ENCODE peak calls at places on chromosomes 6 and 20, in five cellular contexts. One of them, this sample, is unnamed. For H3K4me1, the result is how much of the 10 kb centered on the place peaks cover.

GRCh38 chr6:21133902-21134301 is 459.6 kb upstream of the SOX4 start:
- DNase-seq in body of pancreas: no peak
- DNase-seq in left ventricle myocardium inferior: no peak
- DNase-seq in HCT116: no peak
- DNase-seq in heart right ventricle: no peak
- DNase-seq in this sample: no peak

GRCh38 chr6:138805431-138805830 is 9.5 kb downstream of the ECT2L start:
- DNase-seq in HCT116: no peak
- DNase-seq in left ventricle myocardium inferior: peak
- DNase-seq in heart right ventricle: peak
- DNase-seq in body of pancreas: no peak
- DNase-seq in this sample: no peak

GRCh38 chr20:61804896-61805295 is 260.8 kb downstream of the TAF4 start:
- DNase-seq in heart right ventricle: no peak
- DNase-seq in HCT116: no peak
- DNase-seq in left ventricle myocardium inferior: peak
- DNase-seq in body of pancreas: no peak
- DNase-seq in this sample: no peak

GRCh38 chr20:58700121-58700780 is 7.7 kb downstream of the NPEPL1 start:
- DNase-seq in heart right ventricle: no peak
- DNase-seq in body of pancreas: peak
- DNase-seq in HCT116: no peak
- DNase-seq in left ventricle myocardium inferior: peak
- DNase-seq in this sample: no peak

GRCh38 chr6:168248148-168248620 is 71.4 kb downstream of the DACT2 start:
- DNase-seq in heart right ventricle: no peak
- DNase-seq in body of pancreas: no peak
- DNase-seq in HCT116: no peak
- DNase-seq in left ventricle myocardium inferior: no peak
- DNase-seq in this sample: no peak

GRCh38 chr6:38307730-38308129 is 332.0 kb downstream of the BTBD9 start:
- DNase-seq in HCT116: no peak
- DNase-seq in heart right ventricle: no peak
- DNase-seq in left ventricle myocardium inferior: no peak
- DNase-seq in body of pancreas: no peak
- DNase-seq in this sample: no peak

GRCh38 chr6:39225946-39226437 is 3.3 kb downstream of the KCNK5 start:
- DNase-seq in body of pancreas: no peak
- DNase-seq in HCT116: no peak
- DNase-seq in heart right ventricle: no peak
- DNase-seq in left ventricle myocardium inferior: no peak
- DNase-seq in this sample: no peak

GRCh38 chr6:80197474-80197873 is 91.0 kb downstream of the BCKDHB start:
- DNase-seq in left ventricle myocardium inferior: no peak
- DNase-seq in heart right ventricle: peak
- DNase-seq in HCT116: no peak
- DNase-seq in body of pancreas: peak
- DNase-seq in this sample: no peak

GRCh38 chr6:36973190-36973589 is 12.8 kb downstream of the MTCH1 start:
- DNase-seq in left ventricle myocardium inferior: no peak
- DNase-seq in heart right ventricle: no peak
- DNase-seq in HCT116: no peak
- DNase-seq in body of pancreas: no peak
- DNase-seq in this sample: no peak

GRCh38 chr20:44579313-44580090 is 2.9 kb upstream of the PKIG start:
- DNase-seq in heart right ventricle: no peak
- DNase-seq in left ventricle myocardium inferior: no peak
- DNase-seq in body of pancreas: no peak
- DNase-seq in HCT116: no peak
- DNase-seq in this sample: no peak

GRCh38 chr20:44580581-44581268 is 1.7 kb upstream of the PKIG start:
- DNase-seq in heart right ventricle: no peak
- DNase-seq in HCT116: no peak
- DNase-seq in left ventricle myocardium inferior: no peak
- DNase-seq in body of pancreas: no peak
- DNase-seq in this sample: no peak

GRCh38 chr20:44582321-44583025 is at the start of gene PKIG:
- DNase-seq in HCT116: no peak
- DNase-seq in body of pancreas: no peak
- DNase-seq in left ventricle myocardium inferior: no peak
- DNase-seq in heart right ventricle: peak
- DNase-seq in this sample: no peak

GRCh38 chr20:44583179-44583578 is 800 bp downstream of the PKIG start:
- DNase-seq in HCT116: no peak
- DNase-seq in body of pancreas: no peak
- DNase-seq in left ventricle myocardium inferior: no peak
- DNase-seq in heart right ventricle: no peak
- DNase-seq in this sample: no peak

DNA sequence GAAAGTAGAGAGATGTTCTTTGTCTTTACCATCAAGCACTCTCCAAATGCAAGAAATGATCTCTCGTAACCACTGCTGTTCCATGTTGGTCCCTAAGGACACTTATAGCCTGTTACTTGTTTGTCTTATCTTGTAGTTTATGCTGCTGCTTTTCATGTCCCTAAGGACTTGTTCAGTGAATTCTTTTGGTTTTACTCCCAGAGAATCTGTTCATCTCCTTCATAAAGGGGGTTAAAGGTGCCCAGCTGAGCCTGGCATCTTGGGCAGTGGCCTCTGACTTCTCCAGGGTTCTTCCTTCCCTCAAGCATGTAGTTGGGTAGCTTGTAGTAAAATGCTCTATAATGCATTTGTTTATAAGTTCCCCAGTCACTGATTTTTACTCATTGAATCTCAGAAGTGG is 864 bp upstream of the PKIG start:
- DNase-seq in left ventricle myocardium inferior: no peak
- DNase-seq in body of pancreas: no peak
- DNase-seq in heart right ventricle: no peak
- DNase-seq in HCT116: no peak
- DNase-seq in this sample: no peak
- H3K4me1 ChIP-seq in left ventricle myocardium inferior: half or more
- H3K4me1 ChIP-seq in body of pancreas: under half
- H3K4me1 ChIP-seq in heart right ventricle: half or more
- H3K4me1 ChIP-seq in HCT116: under half
- H3K4me1 ChIP-seq in this sample: under half

GRCh38 chr6:19501737-19502245 is 335.4 kb upstream of the ID4 start:
- DNase-seq in heart right ventricle: no peak
- DNase-seq in HCT116: no peak
- DNase-seq in body of pancreas: no peak
- DNase-seq in left ventricle myocardium inferior: no peak
- DNase-seq in this sample: no peak
- TF ChIP-seq CTCF in heart right ventricle: no peak
- TF ChIP-seq CTCF in HCT116: no peak
- TF ChIP-seq CTCF in body of pancreas: no peak
- TF ChIP-seq CTCF in left ventricle myocardium inferior: no peak
- TF ChIP-seq CTCF in this sample: peak

DNA sequence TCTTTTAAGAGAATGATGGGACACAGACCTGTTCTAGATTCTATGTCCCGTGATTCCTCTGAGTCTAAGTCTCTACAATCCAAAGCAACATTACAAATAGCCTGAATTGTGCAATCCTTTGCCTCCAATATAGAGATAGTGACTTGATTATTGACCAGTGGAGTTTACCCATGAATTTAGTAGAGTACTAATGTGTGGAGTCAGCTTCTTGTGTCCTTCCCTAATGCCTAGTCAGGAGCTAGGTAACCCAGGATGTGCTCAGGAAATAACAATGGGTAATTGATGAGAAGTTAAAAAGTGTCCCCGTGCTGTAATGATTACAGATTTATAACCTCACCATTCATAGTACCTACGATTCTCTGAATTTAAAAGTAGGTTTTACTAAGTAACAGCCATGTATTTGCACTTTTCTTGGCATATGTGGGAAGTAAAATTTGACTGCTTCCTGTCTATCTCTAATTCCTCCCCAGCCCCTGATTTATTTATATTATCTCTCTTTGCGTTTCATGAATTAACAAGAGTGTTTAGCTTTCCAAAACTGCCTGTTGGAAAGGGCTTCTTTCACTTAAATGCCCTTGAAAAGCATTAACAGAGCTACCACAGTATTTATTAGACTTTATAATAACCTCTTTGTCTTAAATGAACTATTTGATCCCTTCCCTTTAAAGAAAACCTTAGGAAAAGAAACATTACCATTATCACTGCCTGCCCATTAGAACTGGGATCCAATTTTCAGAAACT is 30.5 kb downstream of the NEDD9 start:
- DNase-seq in HCT116: no peak
- DNase-seq in body of pancreas: no peak
- DNase-seq in heart right ventricle: no peak
- DNase-seq in left ventricle myocardium inferior: no peak
- DNase-seq in this sample: no peak
- H3K27ac ChIP-seq in HCT116: no peak
- H3K27ac ChIP-seq in body of pancreas: no peak
- H3K27ac ChIP-seq in heart right ventricle: peak
- H3K27ac ChIP-seq in left ventricle myocardium inferior: peak
- H3K27ac ChIP-seq in this sample: no peak

DNA sequence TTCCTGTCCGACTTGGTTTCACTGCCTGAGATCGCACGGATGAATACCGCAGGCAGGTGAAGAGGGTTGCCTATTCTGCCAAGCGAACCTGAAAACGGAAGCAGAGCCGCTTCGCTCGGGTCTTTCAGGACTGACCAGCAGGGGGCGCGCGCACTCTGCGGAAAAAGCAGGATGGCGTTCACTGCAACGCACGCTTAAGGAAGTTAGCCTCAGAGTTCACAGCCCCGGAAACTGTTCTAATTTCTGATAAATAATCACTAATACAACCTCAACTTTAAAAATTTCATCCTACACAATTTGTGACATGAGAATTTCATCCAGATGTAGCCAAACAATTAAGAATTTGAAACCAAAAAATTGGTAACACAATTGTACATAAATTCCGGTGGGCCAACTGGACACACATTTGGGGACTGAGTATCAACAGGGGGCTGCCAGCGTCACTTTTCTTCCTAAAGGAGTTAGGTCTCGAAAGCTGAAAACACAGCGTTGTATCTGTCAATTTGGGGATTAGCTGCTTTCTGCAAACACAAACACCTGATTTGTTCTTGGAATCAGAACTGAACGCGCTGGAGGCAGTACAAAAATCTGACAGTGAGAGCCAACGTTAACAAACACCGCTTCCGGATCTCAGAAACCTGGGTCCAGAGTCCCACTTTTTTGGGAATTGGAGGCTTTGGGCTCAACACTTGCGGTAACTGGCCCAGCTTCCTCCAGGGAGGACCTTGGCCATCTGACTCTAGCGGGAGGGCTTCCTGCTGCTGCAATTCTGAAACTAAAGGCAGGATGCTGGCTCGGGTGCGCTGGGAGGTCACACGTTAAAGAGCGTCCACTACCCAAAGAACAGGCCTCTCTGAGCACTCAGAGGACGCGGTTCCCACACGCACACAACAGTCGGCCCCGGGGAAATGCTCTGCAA is 8.8 kb downstream of the PXDC1 start:
- DNase-seq in heart right ventricle: peak
- DNase-seq in HCT116: peak
- DNase-seq in body of pancreas: peak
- DNase-seq in left ventricle myocardium inferior: peak
- DNase-seq in this sample: peak
- H3K4me1 ChIP-seq in heart right ventricle: half or more
- H3K4me1 ChIP-seq in HCT116: under half
- H3K4me1 ChIP-seq in body of pancreas: under half
- H3K4me1 ChIP-seq in left ventricle myocardium inferior: half or more
- H3K4me1 ChIP-seq in this sample: under half

GRCh38 chr6:10422282-10423034 is 7.6 kb upstream of the TFAP2A start:
- DNase-seq in heart right ventricle: no peak
- DNase-seq in HCT116: no peak
- DNase-seq in left ventricle myocardium inferior: no peak
- DNase-seq in body of pancreas: no peak
- DNase-seq in this sample: no peak

GRCh38 chr6:10421508-10422281 is 6.8 kb upstream of the TFAP2A start:
- DNase-seq in body of pancreas: no peak
- DNase-seq in heart right ventricle: no peak
- DNase-seq in left ventricle myocardium inferior: no peak
- DNase-seq in HCT116: no peak
- DNase-seq in this sample: no peak

GRCh38 chr6:10419749-10420545 is 5.1 kb upstream of the TFAP2A start:
- DNase-seq in HCT116: no peak
- DNase-seq in heart right ventricle: no peak
- DNase-seq in body of pancreas: no peak
- DNase-seq in left ventricle myocardium inferior: no peak
- DNase-seq in this sample: peak

GRCh38 chr6:10418862-10419748 is 4.2 kb upstream of the TFAP2A start:
- DNase-seq in heart right ventricle: no peak
- DNase-seq in body of pancreas: peak
- DNase-seq in HCT116: no peak
- DNase-seq in left ventricle myocardium inferior: no peak
- DNase-seq in this sample: peak

DNA sequence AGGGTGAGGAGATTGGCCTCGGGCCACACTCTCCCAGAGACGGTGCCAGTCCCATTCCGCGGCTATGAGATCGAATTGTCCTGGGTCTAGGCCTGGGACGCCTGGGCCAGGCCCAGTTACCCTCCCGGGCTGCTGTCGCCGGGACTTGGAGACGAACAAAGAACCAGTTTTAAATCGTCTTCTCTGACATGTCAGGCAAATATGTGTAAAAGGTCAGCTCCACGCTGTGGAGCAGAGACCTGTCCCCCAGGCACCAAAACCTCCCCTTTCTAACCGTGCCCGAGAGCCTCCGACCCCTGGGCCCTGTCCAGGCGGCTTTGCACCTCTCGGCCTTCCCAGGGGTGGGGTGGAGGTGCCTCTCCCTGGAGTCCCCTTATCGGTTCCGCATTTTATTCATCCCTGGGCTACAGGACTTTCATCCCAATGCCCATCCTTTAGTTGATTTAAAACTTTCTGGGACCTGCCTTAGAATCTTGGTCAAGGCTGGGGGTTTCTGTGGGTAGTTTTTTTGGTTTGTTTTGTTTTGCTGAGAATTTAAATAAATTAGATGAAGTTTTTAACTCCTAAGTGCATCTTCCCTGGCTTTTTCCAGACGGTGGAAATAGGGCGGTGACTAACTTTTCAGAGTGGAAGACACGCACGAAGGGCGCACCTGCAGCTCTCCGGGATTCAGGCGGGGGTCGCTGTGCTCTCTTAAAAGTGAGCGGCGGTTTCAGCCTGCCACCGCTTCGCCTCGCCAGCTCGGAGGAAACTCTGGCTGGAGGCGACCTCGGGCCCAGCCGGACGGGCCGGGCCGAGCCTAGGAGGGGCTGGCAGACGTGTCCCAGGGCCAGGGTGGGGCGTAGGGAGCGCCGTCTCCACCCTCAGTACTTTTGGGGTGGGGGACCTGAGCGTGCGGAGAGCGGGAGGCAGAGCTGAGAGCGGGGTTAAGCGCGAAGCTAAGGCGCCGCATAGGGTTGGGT is 6.0 kb upstream of the TFAP2A start:
- DNase-seq in body of pancreas: no peak
- DNase-seq in HCT116: no peak
- DNase-seq in heart right ventricle: no peak
- DNase-seq in left ventricle myocardium inferior: no peak
- DNase-seq in this sample: no peak
- TF ChIP-seq CTCF in body of pancreas: no peak
- TF ChIP-seq CTCF in HCT116: no peak
- TF ChIP-seq CTCF in heart right ventricle: no peak
- TF ChIP-seq CTCF in left ventricle myocardium inferior: no peak
- TF ChIP-seq CTCF in this sample: no peak

DNA sequence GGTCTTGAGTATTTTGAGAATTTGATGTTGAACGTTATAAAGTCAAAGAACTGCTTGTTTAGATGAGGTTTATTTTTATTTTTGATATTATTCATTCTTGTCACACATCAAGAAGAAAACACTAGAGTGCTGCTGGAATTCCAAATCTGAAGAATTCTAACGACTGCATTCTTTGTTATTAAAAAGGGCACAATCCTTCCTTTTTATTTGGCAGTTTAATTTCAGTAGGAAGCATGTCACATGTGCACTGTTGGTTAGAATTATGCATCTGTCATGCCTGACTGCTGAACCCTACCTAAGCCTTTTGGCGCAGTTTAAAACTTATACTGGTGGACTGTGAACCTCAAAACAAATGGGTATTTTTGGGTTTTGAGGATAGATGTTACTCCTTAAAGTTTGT is 4.0 kb downstream of the ID4 start:
- DNase-seq in body of pancreas: no peak
- DNase-seq in HCT116: no peak
- DNase-seq in heart right ventricle: no peak
- DNase-seq in left ventricle myocardium inferior: no peak
- DNase-seq in this sample: no peak
- H3K27ac ChIP-seq in body of pancreas: no peak
- H3K27ac ChIP-seq in HCT116: no peak
- H3K27ac ChIP-seq in heart right ventricle: no peak
- H3K27ac ChIP-seq in left ventricle myocardium inferior: no peak
- H3K27ac ChIP-seq in this sample: no peak